ENCODE peak calls at places on chromosomes 5 and 9, in six cellular contexts. B is endothelial cell of umbilical vein, X is fibroblast of mammary gland, V is lung, E is A549, M is HCT116. T is an unnamed sample.

GRCh38 chr5:91641730-91642350 is 258.7 kb upstream of the ARRDC3 start:
- DNase-seq in B (peak; percentile 51), X (peak; percentile 66), V (no peak), E (peak; percentile 4), M (peak; percentile 34), T (no peak)

GRCh38 chr5:147930759-147931158 is 24.4 kb upstream of the C5orf46 start:
- DNase-seq in B (no peak), X (no peak), V (no peak), E (no peak), M (no peak), T (no peak)

GRCh38 chr5:138650196-138650595 is 75.0 kb upstream of the HSPA9 start:
- DNase-seq in B (no peak), X (no peak), V (no peak), E (no peak), M (no peak), T (no peak)

GRCh38 chr9:15295761-15296405 is 11.1 kb downstream of the TTC39B start:
- DNase-seq in B (peak; percentile 87), X (peak; percentile 91), V (no peak), E (peak; percentile 38), M (no peak), T (peak; percentile 66)

GRCh38 chr5:42005561-42006153 is 80.6 kb downstream of the FBXO4 start:
- DNase-seq in B (peak; percentile 21), X (peak; percentile 37), V (no peak), E (peak; percentile 8), M (peak; percentile 13), T (peak; percentile 4)

GRCh38 chr5:134122530-134122929 is 8.0 kb downstream of the TCF7 start:
- DNase-seq in B (no peak), X (no peak), V (no peak), E (no peak), M (no peak), T (no peak)

GRCh38 chr9:33850267-33850629 is 33.3 kb downstream of the UBE2R2 start:
- DNase-seq in B (no peak), X (no peak), V (no peak), E (no peak), M (no peak), T (no peak)

GRCh38 chr5:138352722-138353549 is 451 bp downstream of the KDM3B start:
- DNase-seq in B (peak; percentile 75), X (peak; percentile 20), V (peak; percentile 65), E (peak; percentile 39), M (no peak), T (no peak)

GRCh38 chr9:90432951-90433350 is 209.7 kb downstream of the DIRAS2 start:
- DNase-seq in B (no peak), X (no peak), V (no peak), E (no peak), M (no peak), T (no peak)

GRCh38 chr5:2123874-2124273 is 241.1 kb upstream of the IRX4 start:
- DNase-seq in B (no peak), X (no peak), V (no peak), E (no peak), M (no peak), T (no peak)
- TF ChIP-seq CTCF in B (no peak), X (no peak), V (no peak), E (no peak), M (no peak), T (no peak)

GRCh38 chr5:176899296-176899891 is at the start of gene HK3:
- DNase-seq in B (peak; percentile 22), X (no peak), V (peak; percentile 48), E (no peak), M (no peak), T (no peak)
- H3K4me3 ChIP-seq in B (no peak within 1 kb of the TSS), X (no peak within 1 kb of the TSS), V (no peak within 1 kb of the TSS), E (no peak within 1 kb of the TSS), M (no peak within 1 kb of the TSS), T (no peak within 1 kb of the TSS)

GRCh38 chr5:142871880-142872200 is 101.7 kb downstream of the ARHGAP26 start:
- DNase-seq in B (no peak), X (peak; percentile 57), V (no peak), E (no peak), M (no peak), T (no peak)

GRCh38 chr5:142872217-142872616 is 102.0 kb downstream of the ARHGAP26 start:
- DNase-seq in B (no peak), X (no peak), V (no peak), E (no peak), M (no peak), T (no peak)

GRCh38 chr5:142872795-142873194 is 102.6 kb downstream of the ARHGAP26 start:
- DNase-seq in B (peak; percentile 94), X (peak; percentile 70), V (no peak), E (no peak), M (peak; percentile 42), T (peak; percentile 67)

GRCh38 chr5:142874537-142874936 is 104.4 kb downstream of the ARHGAP26 start:
- DNase-seq in B (peak; percentile 96), X (peak; percentile 77), V (peak; percentile 89), E (peak; percentile 73), M (no peak), T (peak; percentile 82)

DNA sequence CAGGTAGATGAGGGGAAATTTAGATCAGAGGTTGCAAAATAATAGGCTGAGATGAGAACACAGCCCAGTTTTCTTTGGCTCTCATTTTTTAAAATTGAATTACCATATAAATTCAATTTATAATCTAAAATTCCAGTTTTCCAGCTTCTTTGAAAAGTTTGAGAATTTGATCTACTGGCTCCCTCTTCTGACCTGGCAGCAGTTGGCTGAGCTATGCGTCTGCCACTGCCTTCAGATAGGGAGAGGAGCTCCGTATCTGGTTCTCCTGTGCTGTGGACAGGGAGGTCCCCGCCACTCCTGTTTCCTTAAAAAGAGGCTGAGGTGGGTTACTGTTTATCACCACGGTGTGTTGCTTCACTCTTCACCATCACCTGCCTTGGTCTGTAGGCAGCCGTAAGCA is 103.7 kb downstream of the ARHGAP26 start:
- DNase-seq in B (no peak), X (no peak), V (no peak), E (no peak), M (no peak), T (no peak)
- TF ChIP-seq CTCF in B (no peak), X (no peak), V (no peak), E (no peak), M (no peak), T (no peak)

GRCh38 chr5:151097081-151097480 is 16.2 kb upstream of the TNIP1 start:
- DNase-seq in B (no peak), X (no peak), V (no peak), E (no peak), M (no peak), T (no peak)

GRCh38 chr5:151100690-151101089 is 19.9 kb upstream of the TNIP1 start:
- DNase-seq in B (no peak), X (no peak), V (no peak), E (no peak), M (no peak), T (no peak)

GRCh38 chr5:151095341-151096000 is 14.6 kb upstream of the TNIP1 start:
- DNase-seq in B (peak; percentile 64), X (peak; percentile 33), V (no peak), E (no peak), M (no peak), T (no peak)

GRCh38 chr5:151096001-151096373 is 15.2 kb upstream of the TNIP1 start:
- DNase-seq in B (no peak), X (no peak), V (no peak), E (no peak), M (no peak), T (no peak)

DNA sequence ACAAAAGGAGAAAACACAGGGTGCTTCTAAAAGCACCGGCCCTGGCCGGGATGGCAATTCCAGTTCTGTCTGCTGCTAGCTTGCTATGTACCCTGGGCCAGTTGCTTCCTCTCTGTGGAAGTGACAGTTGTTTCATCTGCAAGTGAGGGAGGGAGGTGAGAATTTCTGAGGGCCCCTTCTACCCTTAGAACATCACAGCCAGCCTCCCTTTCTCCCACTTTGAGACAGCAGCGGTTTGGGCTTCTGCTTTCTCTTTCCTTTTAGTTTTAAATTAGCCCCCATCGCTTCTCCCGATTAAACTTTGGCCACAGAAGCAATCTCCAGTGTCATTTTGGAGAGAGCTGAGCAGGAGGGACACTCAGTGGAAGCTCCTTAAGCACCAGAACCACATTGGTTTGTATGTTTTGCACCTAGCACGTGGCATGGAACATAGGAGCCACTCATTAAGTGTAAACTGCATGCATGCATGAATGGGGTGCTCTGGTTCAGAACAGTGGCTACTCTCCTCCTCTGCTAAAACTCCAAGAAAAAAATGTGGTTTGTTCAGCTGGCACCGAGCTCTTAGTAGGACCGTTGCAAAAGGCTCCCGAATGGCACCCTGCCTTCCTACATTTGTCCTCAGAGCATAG is 17.5 kb upstream of the TNIP1 start:
- DNase-seq in B (no peak), X (no peak), V (no peak), E (no peak), M (no peak), T (no peak)
- H3K4me3 ChIP-seq in B (no peak overlapping the region), X (no peak overlapping the region), V (no peak overlapping the region), E (no peak overlapping the region), M (no peak overlapping the region), T (no peak overlapping the region)

DNA sequence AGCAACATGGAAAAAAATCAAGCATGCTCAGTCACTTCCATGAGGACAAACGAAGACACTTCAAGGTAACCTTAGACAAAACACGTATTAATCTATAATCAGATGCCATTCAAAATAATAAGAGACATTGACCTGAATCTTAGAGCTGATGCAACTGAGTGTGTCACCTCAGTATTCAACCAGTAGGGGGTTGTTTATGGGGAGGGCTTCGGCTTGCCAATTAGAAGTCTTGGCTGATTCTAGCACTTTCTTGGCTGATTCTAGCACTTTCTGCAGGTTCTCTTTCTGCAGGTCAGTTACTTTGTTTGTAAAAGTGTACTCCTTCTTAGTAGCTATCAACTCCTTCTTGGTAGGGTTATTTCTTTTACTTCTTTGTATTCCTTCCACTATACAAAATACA is 317.6 kb downstream of the ENC1 start:
- DNase-seq in B (no peak), X (no peak), V (no peak), E (no peak), M (no peak), T (no peak)
- TF ChIP-seq CTCF in B (no peak), X (peak; percentile 14), V (no peak), E (no peak), M (peak; percentile 23), T (peak; percentile 28)

DNA sequence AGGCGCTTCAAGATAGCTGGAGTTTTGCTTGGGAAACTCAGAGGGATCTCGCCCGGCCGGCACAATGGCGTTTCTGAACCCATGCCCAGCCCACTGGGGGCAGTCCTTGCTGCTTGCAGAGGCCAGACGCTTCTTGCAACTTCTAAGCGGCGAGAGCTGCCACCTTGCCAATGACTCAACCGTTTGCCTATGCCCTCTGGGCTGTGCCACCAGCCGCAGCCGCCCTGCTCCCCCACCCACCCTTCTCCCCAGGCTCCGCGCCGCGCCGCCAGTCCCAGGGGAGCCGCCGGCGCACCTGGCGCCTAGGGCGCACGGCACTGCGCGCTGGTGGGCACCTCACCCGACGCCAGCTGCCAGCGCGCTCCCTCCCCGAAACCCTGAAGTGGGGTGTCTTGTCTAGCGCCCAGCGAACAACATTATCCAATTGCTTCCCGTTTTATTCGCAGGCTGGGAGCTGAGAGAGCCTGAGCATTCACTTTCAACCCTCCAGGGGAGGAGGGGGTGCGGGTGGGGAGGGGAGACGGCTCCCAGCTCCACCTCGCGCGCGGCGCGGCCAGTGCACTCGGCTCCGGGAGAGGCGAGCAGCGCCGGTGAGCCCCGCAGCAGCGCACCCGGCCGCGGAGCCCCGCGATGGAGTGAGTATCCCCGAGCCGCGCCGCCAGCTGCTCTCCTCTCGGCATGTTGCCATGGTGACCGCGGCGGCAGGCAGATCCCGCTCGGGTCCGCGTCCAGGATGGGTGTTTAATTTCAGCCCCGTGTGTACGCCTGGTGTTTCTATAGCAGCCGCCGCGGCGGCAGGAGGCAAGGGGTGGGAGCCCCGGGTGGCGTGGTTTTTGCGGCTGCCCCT is 139.5 kb upstream of the PALM2AKAP2 start:
- DNase-seq in B (no peak), X (no peak), V (peak; percentile 29), E (peak; percentile 18), M (no peak), T (no peak)
- H3K4me3 ChIP-seq in B (no peak overlapping the region), X (peak overlapping the region; percentile 24), V (no peak overlapping the region), E (peak overlapping the region; percentile 41), M (no peak overlapping the region), T (peak overlapping the region; percentile 65)

T was measured in epithelial cell of proximal tubule.